ENCODE peak calls at places on chromosome X, in nine cellular contexts. One of them, this sample, is unnamed.

GRCh38 chrX:150258463-150259430 is 104.4 kb upstream of the MAMLD1 start:
- DNase-seq in activated CD4-positive, alpha-beta memory T cell treated with anti-CD3 and anti-CD28 coated beads, Interleukin-2, amount 10 ng/mL, durations not matched to agents 7 days and 5 days: no peak
- DNase-seq in BE2C: no peak
- DNase-seq in NCI-H1417: no peak
- DNase-seq in HEK293T: no peak
- DNase-seq in SK-N-DZ: no peak
- DNase-seq in tibial nerve: no peak
- DNase-seq in fibroblast of pulmonary artery: peak
- DNase-seq in T-helper 2 cell: no peak
- DNase-seq in this sample: no peak

GRCh38 chrX:129759576-129760061 is 20.1 kb upstream of the SASH3 start:
- DNase-seq in activated CD4-positive, alpha-beta memory T cell treated with anti-CD3 and anti-CD28 coated beads, Interleukin-2, amount 10 ng/mL, durations not matched to agents 7 days and 5 days: peak
- DNase-seq in T-helper 2 cell: no peak
- DNase-seq in HEK293T: no peak
- DNase-seq in NCI-H1417: no peak
- DNase-seq in SK-N-DZ: no peak
- DNase-seq in fibroblast of pulmonary artery: peak
- DNase-seq in tibial nerve: peak
- DNase-seq in BE2C: no peak
- DNase-seq in this sample: peak

GRCh38 chrX:95764972-95765451 is 919.6 kb upstream of the DIAPH2 start:
- DNase-seq in T-helper 2 cell: no peak
- DNase-seq in BE2C: no peak
- DNase-seq in fibroblast of pulmonary artery: peak
- DNase-seq in NCI-H1417: peak
- DNase-seq in activated CD4-positive, alpha-beta memory T cell treated with anti-CD3 and anti-CD28 coated beads, Interleukin-2, amount 10 ng/mL, durations not matched to agents 7 days and 5 days: no peak
- DNase-seq in SK-N-DZ: peak
- DNase-seq in tibial nerve: no peak
- DNase-seq in HEK293T: peak
- DNase-seq in this sample: peak

GRCh38 chrX:154010330-154011087 is 9.2 kb downstream of the IRAK1 start:
- DNase-seq in activated CD4-positive, alpha-beta memory T cell treated with anti-CD3 and anti-CD28 coated beads, Interleukin-2, amount 10 ng/mL, durations not matched to agents 7 days and 5 days: no peak
- DNase-seq in BE2C: no peak
- DNase-seq in SK-N-DZ: no peak
- DNase-seq in NCI-H1417: no peak
- DNase-seq in tibial nerve: no peak
- DNase-seq in T-helper 2 cell: no peak
- DNase-seq in fibroblast of pulmonary artery: peak
- DNase-seq in HEK293T: no peak
- DNase-seq in this sample: no peak

GRCh38 chrX:153657161-153657560 is 10.2 kb downstream of the DUSP9 start:
- DNase-seq in tibial nerve: no peak
- DNase-seq in NCI-H1417: no peak
- DNase-seq in SK-N-DZ: no peak
- DNase-seq in T-helper 2 cell: no peak
- DNase-seq in HEK293T: no peak
- DNase-seq in fibroblast of pulmonary artery: no peak
- DNase-seq in activated CD4-positive, alpha-beta memory T cell treated with anti-CD3 and anti-CD28 coated beads, Interleukin-2, amount 10 ng/mL, durations not matched to agents 7 days and 5 days: no peak
- DNase-seq in BE2C: no peak
- DNase-seq in this sample: no peak

GRCh38 chrX:38968344-38968743 is 167.1 kb downstream of the MID1IP1 start:
- DNase-seq in HEK293T: no peak
- DNase-seq in fibroblast of pulmonary artery: peak
- DNase-seq in activated CD4-positive, alpha-beta memory T cell treated with anti-CD3 and anti-CD28 coated beads, Interleukin-2, amount 10 ng/mL, durations not matched to agents 7 days and 5 days: no peak
- DNase-seq in BE2C: no peak
- DNase-seq in tibial nerve: no peak
- DNase-seq in NCI-H1417: no peak
- DNase-seq in T-helper 2 cell: no peak
- DNase-seq in SK-N-DZ: peak
- DNase-seq in this sample: no peak

GRCh38 chrX:68462653-68463052 is 29.4 kb upstream of the OPHN1 start:
- DNase-seq in activated CD4-positive, alpha-beta memory T cell treated with anti-CD3 and anti-CD28 coated beads, Interleukin-2, amount 10 ng/mL, durations not matched to agents 7 days and 5 days: peak
- DNase-seq in T-helper 2 cell: no peak
- DNase-seq in SK-N-DZ: peak
- DNase-seq in NCI-H1417: peak
- DNase-seq in tibial nerve: no peak
- DNase-seq in fibroblast of pulmonary artery: peak
- DNase-seq in BE2C: peak
- DNase-seq in HEK293T: no peak
- DNase-seq in this sample: no peak

GRCh38 chrX:118644378-118644777 is 83.0 kb upstream of the IL13RA1 start:
- DNase-seq in HEK293T: peak
- DNase-seq in fibroblast of pulmonary artery: peak
- DNase-seq in NCI-H1417: peak
- DNase-seq in BE2C: no peak
- DNase-seq in SK-N-DZ: no peak
- DNase-seq in activated CD4-positive, alpha-beta memory T cell treated with anti-CD3 and anti-CD28 coated beads, Interleukin-2, amount 10 ng/mL, durations not matched to agents 7 days and 5 days: no peak
- DNase-seq in tibial nerve: no peak
- DNase-seq in T-helper 2 cell: no peak
- DNase-seq in this sample: peak

GRCh38 chrX:1546601-1547275 is 9.8 kb upstream of the P2RY8 start:
- DNase-seq in tibial nerve: no peak
- DNase-seq in activated CD4-positive, alpha-beta memory T cell treated with anti-CD3 and anti-CD28 coated beads, Interleukin-2, amount 10 ng/mL, durations not matched to agents 7 days and 5 days: peak
- DNase-seq in fibroblast of pulmonary artery: no peak
- DNase-seq in SK-N-DZ: no peak
- DNase-seq in BE2C: no peak
- DNase-seq in HEK293T: no peak
- DNase-seq in NCI-H1417: no peak
- DNase-seq in T-helper 2 cell: no peak
- DNase-seq in this sample: no peak

GRCh38 chrX:104376937-104377336 is 122.2 kb upstream of the ESX1 start:
- DNase-seq in NCI-H1417: no peak
- DNase-seq in T-helper 2 cell: no peak
- DNase-seq in HEK293T: no peak
- DNase-seq in tibial nerve: no peak
- DNase-seq in activated CD4-positive, alpha-beta memory T cell treated with anti-CD3 and anti-CD28 coated beads, Interleukin-2, amount 10 ng/mL, durations not matched to agents 7 days and 5 days: no peak
- DNase-seq in fibroblast of pulmonary artery: no peak
- DNase-seq in SK-N-DZ: no peak
- DNase-seq in BE2C: no peak
- DNase-seq in this sample: no peak

GRCh38 chrX:96682516-96682915 is 2.1 kb upstream of the DIAPH2 start:
- DNase-seq in BE2C: no peak
- DNase-seq in T-helper 2 cell: no peak
- DNase-seq in fibroblast of pulmonary artery: no peak
- DNase-seq in HEK293T: no peak
- DNase-seq in tibial nerve: no peak
- DNase-seq in NCI-H1417: no peak
- DNase-seq in SK-N-DZ: no peak
- DNase-seq in activated CD4-positive, alpha-beta memory T cell treated with anti-CD3 and anti-CD28 coated beads, Interleukin-2, amount 10 ng/mL, durations not matched to agents 7 days and 5 days: no peak
- DNase-seq in this sample: no peak

GRCh38 chrX:40734956-40735317 is 405 bp downstream of the MED14 start:
- DNase-seq in activated CD4-positive, alpha-beta memory T cell treated with anti-CD3 and anti-CD28 coated beads, Interleukin-2, amount 10 ng/mL, durations not matched to agents 7 days and 5 days: no peak
- DNase-seq in SK-N-DZ: no peak
- DNase-seq in BE2C: no peak
- DNase-seq in NCI-H1417: no peak
- DNase-seq in HEK293T: no peak
- DNase-seq in tibial nerve: no peak
- DNase-seq in T-helper 2 cell: no peak
- DNase-seq in fibroblast of pulmonary artery: peak
- DNase-seq in this sample: no peak

GRCh38 chrX:105315301-105315700 is 94.8 kb upstream of the TEX13A start:
- DNase-seq in fibroblast of pulmonary artery: peak
- DNase-seq in BE2C: no peak
- DNase-seq in T-helper 2 cell: no peak
- DNase-seq in tibial nerve: no peak
- DNase-seq in SK-N-DZ: no peak
- DNase-seq in activated CD4-positive, alpha-beta memory T cell treated with anti-CD3 and anti-CD28 coated beads, Interleukin-2, amount 10 ng/mL, durations not matched to agents 7 days and 5 days: no peak
- DNase-seq in HEK293T: no peak
- DNase-seq in NCI-H1417: no peak
- DNase-seq in this sample: no peak

GRCh38 chrX:110081320-110081719 is 78.4 kb downstream of the TMEM164 start:
- DNase-seq in SK-N-DZ: no peak
- DNase-seq in NCI-H1417: no peak
- DNase-seq in tibial nerve: no peak
- DNase-seq in T-helper 2 cell: no peak
- DNase-seq in HEK293T: no peak
- DNase-seq in BE2C: no peak
- DNase-seq in fibroblast of pulmonary artery: no peak
- DNase-seq in activated CD4-positive, alpha-beta memory T cell treated with anti-CD3 and anti-CD28 coated beads, Interleukin-2, amount 10 ng/mL, durations not matched to agents 7 days and 5 days: no peak
- DNase-seq in this sample: no peak

GRCh38 chrX:10492250-10492649 is 128.1 kb downstream of the MID1 start:
- DNase-seq in SK-N-DZ: no peak
- DNase-seq in tibial nerve: no peak
- DNase-seq in HEK293T: no peak
- DNase-seq in T-helper 2 cell: no peak
- DNase-seq in NCI-H1417: no peak
- DNase-seq in activated CD4-positive, alpha-beta memory T cell treated with anti-CD3 and anti-CD28 coated beads, Interleukin-2, amount 10 ng/mL, durations not matched to agents 7 days and 5 days: no peak
- DNase-seq in fibroblast of pulmonary artery: no peak
- DNase-seq in BE2C: no peak
- DNase-seq in this sample: no peak

GRCh38 chrX:111411591-111412371 is at the start of gene DCX:
- DNase-seq in BE2C: peak
- DNase-seq in fibroblast of pulmonary artery: no peak
- DNase-seq in HEK293T: no peak
- DNase-seq in NCI-H1417: peak
- DNase-seq in SK-N-DZ: peak
- DNase-seq in tibial nerve: no peak
- DNase-seq in T-helper 2 cell: no peak
- DNase-seq in activated CD4-positive, alpha-beta memory T cell treated with anti-CD3 and anti-CD28 coated beads, Interleukin-2, amount 10 ng/mL, durations not matched to agents 7 days and 5 days: no peak
- DNase-seq in this sample: no peak